ENCODE peak calls at places on chromosomes 6 and 20, in seven cellular contexts. J, V, S, M, K, Q and U are unnamed samples.

GRCh38 chr6:147506704-147507114 is 1.8 kb upstream of the SAMD5 start:
- DNase-seq in J (peak), V (peak), S (no peak), M (peak), K (no peak), Q (peak), U (no peak)

GRCh38 chr6:10465633-10466499 is 51.0 kb upstream of the TFAP2A start:
- DNase-seq in J (peak), V (no peak), S (peak), M (peak), K (no peak), Q (no peak), U (no peak)

GRCh38 chr6:107550241-107550840 is 60.4 kb downstream of the SOBP start:
- DNase-seq in J (no peak), V (no peak), S (no peak), M (no peak), K (no peak), Q (no peak), U (no peak)

GRCh38 chr6:159831373-159831679 is 31.2 kb downstream of the PNLDC1 start:
- DNase-seq in J (no peak), V (peak), S (no peak), M (no peak), K (no peak), Q (no peak), U (no peak)

GRCh38 chr20:32476684-32477593 is 108.2 kb downstream of the NOL4L start:
- DNase-seq in J (no peak), V (no peak), S (no peak), M (no peak), K (no peak), Q (no peak), U (no peak)

GRCh38 chr6:121857551-121857950 is 422.1 kb downstream of the GJA1 start:
- DNase-seq in J (no peak), V (no peak), S (no peak), M (no peak), K (no peak), Q (no peak), U (no peak)

GRCh38 chr6:79450984-79451383 is 86.2 kb downstream of the LCA5 start:
- DNase-seq in J (no peak), V (no peak), S (no peak), M (no peak), K (no peak), Q (no peak), U (no peak)

GRCh38 chr6:165616116-165616515 is 46.9 kb downstream of the PDE10A start:
- DNase-seq in J (no peak), V (no peak), S (no peak), M (no peak), K (no peak), Q (no peak), U (no peak)

GRCh38 chr6:81999270-81999669 is 246.8 kb upstream of the TENT5A start:
- DNase-seq in J (no peak), V (no peak), S (no peak), M (no peak), K (no peak), Q (no peak), U (no peak)

GRCh38 chr6:55557176-55557575 is 21.8 kb downstream of the HMGCLL1 start:
- DNase-seq in J (no peak), V (no peak), S (no peak), M (no peak), K (no peak), Q (no peak), U (no peak)

GRCh38 chr20:53100476-53100911 is 128.3 kb downstream of the TSHZ2 start:
- DNase-seq in J (no peak), V (no peak), S (no peak), M (no peak), K (no peak), Q (no peak), U (no peak)

GRCh38 chr6:31402324-31403282 is 792 bp upstream of the MICA start:
- DNase-seq in J (peak), V (no peak), S (no peak), M (peak), K (no peak), Q (peak), U (no peak)

GRCh38 chr20:23425129-23425528 is 3.8 kb upstream of the NAPB start:
- DNase-seq in J (no peak), V (no peak), S (no peak), M (no peak), K (no peak), Q (no peak), U (no peak)

GRCh38 chr6:106732541-106732940 is 103.2 kb downstream of the QRSL1 start:
- DNase-seq in J (no peak), V (no peak), S (no peak), M (no peak), K (no peak), Q (peak), U (no peak)

GRCh38 chr20:47503685-47504084 is 2.0 kb downstream of the NCOA3 start:
- DNase-seq in J (no peak), V (no peak), S (no peak), M (no peak), K (no peak), Q (no peak), U (no peak)

GRCh38 chr20:5528719-5529256 is 212.0 kb upstream of the PROKR2 start:
- DNase-seq in J (peak), V (peak), S (peak), M (peak), K (peak), Q (peak), U (peak)

GRCh38 chr20:34084227-34084923 is 27.7 kb downstream of the EIF2S2 start:
- DNase-seq in J (no peak), V (no peak), S (no peak), M (no peak), K (no peak), Q (no peak), U (no peak)

DNA sequence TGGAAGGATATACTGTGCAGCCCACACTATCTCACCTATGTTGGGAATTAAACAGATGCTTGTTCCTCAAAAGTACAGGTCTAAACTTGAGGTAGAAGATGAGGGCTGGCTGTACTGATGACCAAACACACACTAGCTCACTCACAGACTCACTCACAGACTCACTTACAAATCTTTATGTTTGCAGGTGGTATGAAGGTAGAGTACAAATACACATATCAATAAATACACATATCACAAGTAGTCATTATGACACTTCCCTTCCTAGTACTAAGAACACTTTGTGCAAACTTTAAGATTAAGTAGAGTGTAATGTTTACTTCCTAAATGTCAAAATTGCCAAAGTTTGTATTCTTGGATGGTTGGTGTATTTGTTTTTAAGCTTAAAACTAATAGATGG is 155.4 kb upstream of the KCNQ5 start:
- DNase-seq in J (no peak), V (no peak), S (no peak), M (no peak), K (no peak), Q (no peak), U (no peak)
- TF ChIP-seq CTCF in J (no peak), V (no peak), S (no peak), M (no peak), K (no peak), Q (no peak), U (no peak)

GRCh38 chr20:36832791-36833190 is 43.1 kb upstream of the TLDC2 start:
- DNase-seq in J (no peak), V (no peak), S (no peak), M (no peak), K (no peak), Q (no peak), U (no peak)

GRCh38 chr20:36827541-36828279 is 48.2 kb upstream of the TLDC2 start:
- DNase-seq in J (no peak), V (no peak), S (no peak), M (peak), K (no peak), Q (no peak), U (no peak)

GRCh38 chr20:36833275-36834020 is 42.5 kb upstream of the TLDC2 start:
- DNase-seq in J (no peak), V (no peak), S (no peak), M (no peak), K (no peak), Q (peak), U (no peak)

GRCh38 chr20:36835025-36835424 is 40.9 kb upstream of the TLDC2 start:
- DNase-seq in J (no peak), V (no peak), S (no peak), M (no peak), K (no peak), Q (no peak), U (no peak)

GRCh38 chr20:36830791-36831691 is 44.9 kb upstream of the TLDC2 start:
- DNase-seq in J (no peak), V (peak), S (no peak), M (no peak), K (no peak), Q (no peak), U (no peak)
- TF ChIP-seq CTCF in J (no peak), V (peak), S (peak), M (no peak), K (no peak), Q (peak), U (no peak)

GRCh38 chr6:12635375-12635774 is 81.2 kb upstream of the PHACTR1 start:
- DNase-seq in J (no peak), V (no peak), S (no peak), M (no peak), K (no peak), Q (no peak), U (no peak)
- TF ChIP-seq CTCF in J (no peak), V (no peak), S (no peak), M (no peak), K (no peak), Q (no peak), U (no peak)

GRCh38 chr6:34455831-34456230 is 10.0 kb upstream of the PACSIN1 start:
- DNase-seq in J (no peak), V (no peak), S (no peak), M (no peak), K (no peak), Q (no peak), U (no peak)
- TF ChIP-seq CTCF in J (no peak), V (no peak), S (no peak), M (no peak), K (no peak), Q (no peak), U (no peak)

DNA sequence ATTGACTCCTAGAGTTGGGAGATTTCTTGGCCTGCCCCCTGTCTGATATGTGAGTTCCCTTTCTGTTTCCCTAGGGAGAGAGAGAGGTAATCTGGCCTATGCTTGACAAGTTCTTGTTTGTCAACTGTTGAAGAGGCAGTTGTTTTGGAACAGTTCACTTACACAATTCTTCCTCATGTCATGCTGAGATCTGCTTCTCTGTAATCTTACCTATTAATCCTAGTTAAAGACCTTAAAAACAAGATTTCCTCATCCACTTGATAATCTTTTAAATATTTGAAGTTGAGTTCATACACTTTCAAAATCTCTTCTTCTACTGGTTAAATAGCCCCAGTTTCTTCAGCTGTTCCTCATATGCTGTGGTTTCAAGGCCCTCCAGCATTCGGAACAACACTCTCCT is 89.9 kb downstream of the FIG4 start:
- DNase-seq in J (no peak), V (no peak), S (no peak), M (no peak), K (no peak), Q (no peak), U (no peak)
- TF ChIP-seq CTCF in J (no peak), V (no peak), S (no peak), M (no peak), K (no peak), Q (no peak), U (no peak)

DNA sequence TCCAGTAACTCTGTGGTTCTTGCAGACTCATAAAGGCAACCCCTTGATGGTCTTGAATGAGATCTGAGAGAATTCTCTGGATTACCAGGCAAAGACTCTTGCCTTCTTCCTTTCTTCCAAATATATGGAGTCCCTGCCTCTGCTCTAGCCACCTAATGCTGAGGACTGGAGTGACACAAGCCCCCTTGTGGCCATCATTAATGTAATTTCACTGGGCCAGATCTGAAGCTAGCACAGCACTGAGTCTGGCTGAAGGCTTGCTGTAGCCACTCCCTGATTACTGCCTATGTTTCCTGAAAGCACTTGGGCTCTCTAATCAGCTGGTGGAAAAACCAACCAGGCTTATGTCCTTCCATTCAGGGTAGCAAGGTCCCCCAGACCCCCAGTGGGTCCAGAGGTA is 559.3 kb upstream of the IRAK1BP1 start:
- DNase-seq in J (peak), V (no peak), S (no peak), M (no peak), K (no peak), Q (no peak), U (no peak)
- TF ChIP-seq CTCF in J (peak), V (no peak), S (no peak), M (no peak), K (no peak), Q (no peak), U (peak)

GRCh38 chr6:24933868-24934401 is 1.8 kb downstream of the RIPOR2 start:
- DNase-seq in J (peak), V (no peak), S (no peak), M (no peak), K (no peak), Q (peak), U (no peak)
- TF ChIP-seq CTCF in J (peak), V (no peak), S (peak), M (peak), K (peak), Q (peak), U (peak)